ENCODE peak calls at places on chromosomes 4 and X, in seven cellular contexts. R is H9, E is mesendoderm, G is trophoblast cell, J is mesenchymal stem cell, S is neuronal stem cell, N is H1. I is an unnamed sample.

GRCh38 chrX:54721424-54721823 is 76.6 kb downstream of the ITIH6 start:
- DNase-seq in E (no peak), G (no peak), J (no peak), S (no peak), R (no peak), N (no peak), I (no peak)

GRCh38 chr4:75498041-75498440 is 16.2 kb downstream of the RCHY1 start:
- DNase-seq in G (no peak), S (no peak), N (no peak), J (no peak), R (no peak), E (no peak), I (no peak)

GRCh38 chr4:73051625-73052024 is 17.9 kb downstream of the COX18 start:
- DNase-seq in G (no peak), N (no peak), E (no peak), R (no peak), J (no peak), S (no peak), I (no peak)

GRCh38 chrX:108359811-108360602 is 78.2 kb downstream of the COL4A6 start:
- DNase-seq in E (no peak), N (no peak), R (no peak), S (no peak), J (peak), G (no peak), I (peak)

GRCh38 chr4:110945600-110945999 is 322.7 kb upstream of the PITX2 start:
- DNase-seq in G (no peak), N (no peak), J (no peak), R (no peak), S (no peak), E (no peak), I (no peak)

GRCh38 chr4:88600129-88600849 is 8.0 kb downstream of the HERC3 start:
- DNase-seq in E (no peak), G (peak), J (peak), R (no peak), S (no peak), N (no peak), I (peak)

GRCh38 chr4:112316333-112316732 is 19.2 kb downstream of the ALPK1 start:
- DNase-seq in E (no peak), R (no peak), S (no peak), J (no peak), N (no peak), G (no peak), I (no peak)

GRCh38 chr4:152723236-152723635 is 43.4 kb upstream of the TMEM154 start:
- DNase-seq in G (no peak), J (no peak), S (no peak), N (no peak), R (no peak), E (no peak), I (no peak)

GRCh38 chrX:22526339-22526738 is 253.6 kb downstream of the CBLL2 start:
- DNase-seq in S (no peak), J (no peak), G (peak), R (no peak), N (no peak), E (no peak), I (peak)

GRCh38 chr4:123495530-123495929 is 98.9 kb downstream of the SPRY1 start:
- DNase-seq in J (peak), S (no peak), N (no peak), G (no peak), R (no peak), E (no peak), I (peak)

GRCh38 chr4:55468724-55469123 is 73.0 kb downstream of the TMEM165 start:
- DNase-seq in S (no peak), R (no peak), N (no peak), E (no peak), G (no peak), J (peak), I (peak)

GRCh38 chrX:3581609-3582108 is 131.8 kb downstream of the PRKX start:
- DNase-seq in R (no peak), J (no peak), E (no peak), S (no peak), N (no peak), G (no peak), I (no peak)

GRCh38 chr4:73213917-73214663 is 44.5 kb downstream of the ANKRD17 start:
- DNase-seq in S (no peak), N (no peak), G (no peak), E (no peak), R (no peak), J (peak), I (peak)

GRCh38 chr4:186669159-186669720 is 54.4 kb downstream of the FAT1 start:
- DNase-seq in G (peak), J (peak), R (peak), N (peak), E (peak), S (no peak), I (peak)

GRCh38 chrX:77298296-77298695 is 148.9 kb upstream of the FGF16 start:
- DNase-seq in R (no peak), N (no peak), J (no peak), G (no peak), E (no peak), S (no peak), I (no peak)

GRCh38 chr4:174156239-174156826 is 127.1 kb downstream of the FBXO8 start:
- DNase-seq in J (peak), R (no peak), N (no peak), E (peak), S (peak), G (no peak), I (peak)

GRCh38 chr4:169042608-169043007 is 32.6 kb upstream of the CBR4 start:
- DNase-seq in N (no peak), G (no peak), E (no peak), R (no peak), S (no peak), J (no peak), I (no peak)
- H3K23ac ChIP-seq in N (no peak), G (no peak), E (no peak), R (no peak), S (no peak), J (no peak), I (no peak)

GRCh38 chrX:154072192-154072591 is 25.3 kb downstream of the MECP2 start:
- DNase-seq in G (no peak), E (no peak), S (no peak), J (no peak), R (no peak), N (no peak), I (no peak)
- H3K23ac ChIP-seq in G (no peak), E (no peak), S (no peak), J (no peak), R (no peak), N (no peak), I (no peak)

DNA sequence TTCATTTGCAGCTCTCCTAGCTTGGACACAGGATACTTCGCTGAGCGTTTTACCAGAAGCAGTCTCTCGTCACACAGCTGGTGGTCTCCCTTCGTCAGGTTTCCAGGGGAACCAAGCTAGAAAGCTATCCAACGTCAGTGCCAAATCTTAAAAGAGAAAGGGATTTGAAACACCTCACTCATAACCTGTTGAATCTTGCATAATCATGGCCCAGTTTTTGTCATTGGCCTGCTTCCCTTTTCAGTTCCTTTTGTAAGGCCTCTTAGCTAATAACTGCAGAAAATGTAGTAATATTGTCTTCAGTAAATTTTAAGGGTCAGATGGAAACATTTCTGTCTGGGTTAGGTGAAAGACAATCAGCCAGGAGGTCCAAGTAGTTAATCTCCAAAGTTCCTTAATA is 22.0 kb downstream of the RAB39B start:
- DNase-seq in G (no peak), S (no peak), R (no peak), N (no peak), E (no peak), J (no peak), I (no peak)
- H3K23ac ChIP-seq in G (no peak), S (no peak), R (no peak), N (no peak), E (no peak), J (no peak), I (no peak)

GRCh38 chr4:12579172-12579571 is 905.0 kb downstream of the RAB28 start:
- DNase-seq in R (no peak), S (no peak), E (no peak), G (no peak), N (no peak), J (peak), I (no peak)
- H3K23ac ChIP-seq in R (no peak), S (no peak), E (no peak), G (no peak), N (no peak), J (no peak), I (no peak)

GRCh38 chr4:150155391-150155790 is 77.1 kb downstream of the DCLK2 start:
- DNase-seq in R (no peak), G (no peak), S (no peak), J (no peak), N (no peak), E (no peak), I (no peak)

GRCh38 chr4:150152764-150153163 is 74.5 kb downstream of the DCLK2 start:
- DNase-seq in S (no peak), J (no peak), R (no peak), N (no peak), G (no peak), E (no peak), I (peak)

GRCh38 chr4:150160473-150160872 is 82.2 kb downstream of the DCLK2 start:
- DNase-seq in S (no peak), G (no peak), J (no peak), E (no peak), N (no peak), R (no peak), I (no peak)

GRCh38 chr4:150158041-150158440 is 79.8 kb downstream of the DCLK2 start:
- DNase-seq in J (no peak), E (no peak), G (no peak), R (no peak), S (no peak), N (no peak), I (no peak)

GRCh38 chr4:150156543-150156942 is 78.3 kb downstream of the DCLK2 start:
- DNase-seq in E (no peak), S (no peak), G (no peak), N (no peak), J (no peak), R (no peak), I (no peak)
- H3K23ac ChIP-seq in E (no peak), S (no peak), G (no peak), N (no peak), J (no peak), R (no peak), I (no peak)

GRCh38 chrX:153029162-153029561 is 27.1 kb upstream of the PNMA3 start:
- DNase-seq in J (no peak), S (no peak), R (peak), G (no peak), N (no peak), E (no peak), I (no peak)
- H3K23ac ChIP-seq in J (no peak), S (no peak), R (no peak), G (no peak), N (no peak), E (no peak), I (no peak)